ENCODE peak calls at places on chromosome 9, in four cellular contexts. E, T, S and P are unnamed samples. For H3K4me1, the result is how much of the 10 kb centered on the place peaks cover.

GRCh38 chr9:2545881-2546490 is 75.6 kb upstream of the VLDLR start:
- DNase-seq in S (no peak), T (no peak), E (no peak), P (no peak)

GRCh38 chr9:88953401-88954029 is 37.8 kb upstream of the S1PR3 start:
- DNase-seq in T (no peak), S (no peak), E (no peak), P (no peak)

GRCh38 chr9:2420488-2421056 is 201.0 kb upstream of the VLDLR start:
- DNase-seq in T (no peak), S (no peak), E (no peak), P (no peak)

GRCh38 chr9:101571114-101571513 is 23.7 kb downstream of the PPP3R2 start:
- DNase-seq in S (no peak), E (no peak), T (peak), P (no peak)

GRCh38 chr9:385818-386398 is 171.2 kb downstream of the DOCK8 start:
- DNase-seq in S (no peak), T (peak), E (peak), P (peak)

GRCh38 chr9:137447722-137448568 is 6.8 kb upstream of the ENTPD8 start:
- DNase-seq in S (peak), T (no peak), E (no peak), P (no peak)

GRCh38 chr9:37801287-37801850 is 772 bp downstream of the DCAF10 start:
- DNase-seq in S (peak), T (peak), E (no peak), P (peak)

GRCh38 chr9:135136481-135136880 is 49.0 kb downstream of the OLFM1 start:
- DNase-seq in E (no peak), T (no peak), S (no peak), P (no peak)

GRCh38 chr9:106933470-106933869 is 70.5 kb downstream of the ZNF462 start:
- DNase-seq in S (no peak), E (no peak), T (no peak), P (no peak)

GRCh38 chr9:113398796-113399195 is 2.3 kb downstream of the ALAD start:
- DNase-seq in T (no peak), S (no peak), E (no peak), P (peak)

GRCh38 chr9:1048853-1049252 is 1.3 kb upstream of the DMRT2 start:
- DNase-seq in E (no peak), S (no peak), T (no peak), P (no peak)

GRCh38 chr9:21688108-21689102 is 114.0 kb upstream of the MTAP start:
- DNase-seq in T (no peak), S (no peak), E (no peak), P (peak)

GRCh38 chr9:36165766-36166149 is 3.4 kb upstream of the CCIN start:
- DNase-seq in E (no peak), T (no peak), S (no peak), P (no peak)

GRCh38 chr9:108474356-108474755 is 381.4 kb downstream of the ACTL7B start:
- DNase-seq in E (no peak), T (no peak), S (no peak), P (peak)

GRCh38 chr9:109012876-109013677 is at the start of gene CTNNAL1:
- DNase-seq in S (peak), T (peak), E (peak), P (peak)

GRCh38 chr9:124390812-124391658 is 24.2 kb downstream of the PSMB7 start:
- DNase-seq in S (no peak), T (peak), E (no peak), P (no peak)

GRCh38 chr9:36504154-36504550 is 68.5 kb upstream of the MELK start:
- DNase-seq in T (no peak), E (no peak), S (no peak), P (no peak)

GRCh38 chr9:83681490-83681889 is 26.3 kb downstream of the UBQLN1 start:
- DNase-seq in E (no peak), T (no peak), S (no peak), P (no peak)

GRCh38 chr9:7828344-7828743 is 28.8 kb upstream of the DMAC1 start:
- DNase-seq in S (no peak), E (no peak), T (no peak), P (no peak)

GRCh38 chr9:110130791-110131416 is 77.1 kb downstream of the C9orf152 start:
- DNase-seq in T (no peak), S (no peak), E (no peak), P (no peak)
- H3K4me1 ChIP-seq in T (under half), S (half or more), E (under half), P (half or more)

GRCh38 chr9:70921126-70921525 is 200.3 kb downstream of the TRPM3 start:
- DNase-seq in S (no peak), E (no peak), T (no peak), P (no peak)

GRCh38 chr9:70924380-70924779 is 197.0 kb downstream of the TRPM3 start:
- DNase-seq in S (no peak), T (no peak), E (no peak), P (peak)

GRCh38 chr9:70923941-70924340 is 197.5 kb downstream of the TRPM3 start:
- DNase-seq in T (no peak), S (no peak), E (no peak), P (no peak)

GRCh38 chr9:70924905-70925547 is 196.4 kb downstream of the TRPM3 start:
- DNase-seq in E (no peak), T (peak), S (no peak), P (peak)
- H3K4me3 ChIP-seq in E (no peak), T (no peak), S (no peak), P (no peak)

GRCh38 chr9:93582115-93582514 is 5.7 kb downstream of the PHF2 start:
- DNase-seq in T (no peak), E (peak), S (peak), P (no peak)
- H3K4me1 ChIP-seq in T (under half), E (under half), S (half or more), P (under half)

GRCh38 chr9:121742923-121743322 is 91.5 kb downstream of the DAB2IP start:
- DNase-seq in T (no peak), S (no peak), E (no peak), P (no peak)
- H3K4me3 ChIP-seq in T (no peak), S (peak), E (no peak), P (no peak)

GRCh38 chr9:127985011-127985410 is 4.2 kb upstream of the EEIG1 start:
- DNase-seq in S (no peak), E (no peak), T (no peak), P (no peak)
- H3K4me1 ChIP-seq in S (under half), E (under half), T (under half), P (under half)

GRCh38 chr9:129667378-129667777 is 1.9 kb downstream of the PRRX2 start:
- DNase-seq in T (no peak), S (no peak), E (no peak), P (no peak)
- H3K4me3 ChIP-seq in T (no peak), S (no peak), E (no peak), P (no peak)